ENCODE peak calls at places on chromosomes 1 and 21, in five cellular contexts. U is osteoblast, N is BJ, I is GM12878, F is mammary epithelial cell. G is an unnamed sample. For H3K36me3, the result is how much of the 10 kb centered on the place peaks cover.

GRCh38 chr1:99777752-99778151 is 11.3 kb upstream of the FRRS1 start:
- DNase-seq in F (no peak), I (no peak), U (no peak), N (no peak), G (no peak)

GRCh38 chr1:110348050-110348449 is 8.9 kb downstream of the RBM15 start:
- DNase-seq in I (no peak), N (no peak), U (no peak), F (no peak), G (no peak)

GRCh38 chr1:119635801-119636390 is 12.2 kb downstream of the ZNF697 start:
- DNase-seq in U (peak), N (no peak), I (no peak), F (no peak), G (no peak)

GRCh38 chr1:17229379-17229778 is 19.5 kb upstream of the PADI3 start:
- DNase-seq in F (peak), N (no peak), I (no peak), U (no peak), G (no peak)

GRCh38 chr1:22245716-22246115 is 102.8 kb upstream of the WNT4 start:
- DNase-seq in F (no peak), I (no peak), N (no peak), U (peak), G (no peak)

GRCh38 chr1:87330201-87330953 is 1.7 kb downstream of the LMO4 start:
- DNase-seq in I (no peak), N (no peak), U (peak), F (peak), G (no peak)

GRCh38 chr1:200429221-200429751 is 19.4 kb upstream of the ZNF281 start:
- DNase-seq in U (no peak), N (peak), F (no peak), I (no peak), G (no peak)

GRCh38 chr1:228340686-228341449 is 65.8 kb downstream of the TRIM11 start:
- DNase-seq in U (peak), I (no peak), F (no peak), N (no peak), G (peak)

GRCh38 chr21:31623664-31624063 is 35.8 kb upstream of the SOD1 start:
- DNase-seq in I (no peak), N (no peak), F (no peak), U (no peak), G (no peak)

GRCh38 chr1:20411196-20411980 is 74.6 kb downstream of the CAMK2N1 start:
- DNase-seq in F (peak), I (no peak), N (peak), U (peak), G (no peak)

GRCh38 chr1:30600258-30600657 is 123.1 kb downstream of the MATN1 start:
- DNase-seq in F (no peak), U (no peak), I (no peak), N (no peak), G (no peak)

GRCh38 chr1:100377590-100378361 is 25.5 kb downstream of the CDC14A start:
- DNase-seq in I (peak), F (no peak), U (no peak), N (no peak), G (peak)

GRCh38 chr1:94955767-94956632 is 29.1 kb upstream of the CNN3 start:
- DNase-seq in F (no peak), N (no peak), U (no peak), I (no peak), G (no peak)

GRCh38 chr1:193763313-193763712 is 576.9 kb upstream of the B3GALT2 start:
- DNase-seq in F (no peak), U (peak), N (no peak), I (no peak), G (no peak)

GRCh38 chr1:39214998-39215873 is 10.7 kb downstream of the MACF1 start:
- DNase-seq in I (peak), N (no peak), U (no peak), F (peak), G (peak)

GRCh38 chr1:8089535-8090228 is 63.6 kb upstream of the ERRFI1 start:
- DNase-seq in N (no peak), F (peak), I (no peak), U (peak), G (no peak)

GRCh38 chr1:25096307-25097150 is 135.8 kb downstream of the SYF2 start:
- DNase-seq in N (no peak), F (no peak), U (peak), I (no peak), G (no peak)

GRCh38 chr1:16946646-16947045 is 24.9 kb downstream of the CROCC start:
- DNase-seq in N (no peak), I (no peak), F (no peak), U (no peak), G (no peak)

GRCh38 chr1:65066379-65066765 is 81.6 kb upstream of the AK4 start:
- DNase-seq in I (no peak), U (no peak), N (no peak), F (no peak), G (no peak)

GRCh38 chr1:226617109-226617508 is 68.5 kb downstream of the STUM start:
- DNase-seq in N (no peak), U (no peak), F (no peak), I (no peak), G (no peak)

DNA sequence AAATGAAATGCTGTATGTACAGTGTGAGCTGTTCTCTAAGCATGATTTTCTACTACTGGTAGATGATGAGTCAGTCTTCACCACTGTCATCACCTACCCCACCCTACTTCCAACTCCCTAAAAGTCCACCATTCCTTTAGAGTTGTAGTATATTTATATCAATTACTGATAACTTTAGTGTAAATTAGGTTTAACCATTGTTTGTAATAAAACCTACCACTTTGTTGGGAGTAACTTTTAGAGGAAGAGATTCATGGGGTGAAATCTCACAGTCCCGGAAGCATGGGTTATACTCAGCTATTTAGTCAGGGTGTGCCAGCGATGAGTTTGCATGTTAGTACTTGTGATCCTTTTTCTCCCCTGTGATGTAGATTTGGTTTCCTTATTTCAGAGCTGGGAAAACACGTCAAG is 17.1 kb downstream of the MORC3 start:
- DNase-seq in I (no peak), N (no peak), U (peak), F (peak), G (no peak)
- H3K4me3 ChIP-seq in I (no peak), N (no peak), U (no peak), F (no peak), G (no peak)

DNA sequence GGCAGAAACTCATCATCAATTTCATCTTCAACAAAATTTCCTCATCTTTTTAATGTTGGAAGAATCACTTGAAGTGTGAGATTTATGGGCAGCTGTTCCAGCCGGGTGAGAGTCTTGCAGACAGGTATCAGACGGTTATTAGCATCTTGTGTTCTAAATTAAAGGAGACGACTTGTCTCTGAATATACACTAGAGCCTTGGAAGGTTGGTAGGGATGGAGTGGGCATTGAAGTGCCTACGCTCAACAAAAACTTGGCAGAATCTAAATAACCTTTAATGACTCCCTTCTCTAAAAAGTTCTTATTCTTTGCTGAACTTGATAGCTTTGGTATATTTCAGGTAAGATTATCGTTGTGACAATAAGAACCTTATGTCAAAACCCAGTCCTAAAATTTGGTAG is 111.5 kb upstream of the MAGI3 start:
- DNase-seq in I (no peak), U (no peak), N (no peak), F (no peak), G (no peak)
- TF ChIP-seq CTCF in I (no peak), U (no peak), N (no peak), F (no peak), G (no peak)

GRCh38 chr1:54037476-54037875 is 15.5 kb downstream of the TMEM59 start:
- DNase-seq in I (no peak), N (no peak), U (no peak), F (no peak), G (no peak)
- H3K36me3 ChIP-seq in I (under half), N (under half), U (half or more), F (under half), G (under half)

GRCh38 chr1:171501305-171502021 is 16.1 kb downstream of the PRRC2C start:
- DNase-seq in N (no peak), F (no peak), I (no peak), U (no peak), G (no peak)
- H3K4me3 ChIP-seq in N (no peak), F (no peak), I (no peak), U (no peak), G (no peak)

GRCh38 chr1:67524143-67525052 is 94.2 kb upstream of the SERBP1 start:
- DNase-seq in I (no peak), N (no peak), U (peak), F (peak), G (no peak)
- TF ChIP-seq CTCF in I (peak), N (no peak), U (peak), F (peak), G (peak)

GRCh38 chr1:3786468-3787346 is 9.6 kb downstream of the LRRC47 start:
- DNase-seq in F (no peak), I (no peak), U (peak), N (no peak), G (no peak)

GRCh38 chr1:3783651-3784474 is 11.3 kb downstream of the SMIM1 start:
- DNase-seq in I (no peak), F (no peak), U (peak), N (no peak), G (no peak)

GRCh38 chr1:3785458-3786157 is 10.7 kb downstream of the LRRC47 start:
- DNase-seq in N (no peak), I (no peak), U (peak), F (peak), G (no peak)

GRCh38 chr1:3787347-3787710 is 9.0 kb downstream of the LRRC47 start:
- DNase-seq in F (no peak), N (no peak), U (peak), I (no peak), G (no peak)

GRCh38 chr1:3785045-3785444 is 11.3 kb downstream of the LRRC47 start:
- DNase-seq in I (no peak), U (peak), F (no peak), N (no peak), G (no peak)
- H3K36me3 ChIP-seq in I (under half), U (half or more), F (under half), N (under half), G (under half)

DNA sequence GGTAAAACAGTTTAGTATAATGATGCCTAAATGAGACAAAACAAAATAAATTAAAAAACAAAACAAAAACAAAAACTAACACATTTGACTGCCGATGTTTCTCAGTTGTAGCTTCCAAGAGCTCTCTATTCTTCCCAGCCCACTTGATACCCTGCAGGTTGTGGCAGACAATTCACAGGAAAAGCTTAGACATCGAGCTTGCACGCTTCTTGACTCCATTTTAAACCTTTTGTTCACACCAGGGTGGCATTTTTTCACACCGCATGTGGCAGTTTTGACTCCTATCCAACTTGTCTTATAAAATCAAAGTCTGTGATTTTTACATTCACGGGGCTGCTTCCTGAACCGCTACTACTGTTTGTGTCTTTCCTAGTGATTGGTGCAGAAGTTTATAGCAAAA is 575.9 kb downstream of the USP25 start:
- DNase-seq in F (peak), U (no peak), N (no peak), I (no peak), G (no peak)
- H3K4me3 ChIP-seq in F (peak), U (peak), N (no peak), I (no peak), G (no peak)

DNA sequence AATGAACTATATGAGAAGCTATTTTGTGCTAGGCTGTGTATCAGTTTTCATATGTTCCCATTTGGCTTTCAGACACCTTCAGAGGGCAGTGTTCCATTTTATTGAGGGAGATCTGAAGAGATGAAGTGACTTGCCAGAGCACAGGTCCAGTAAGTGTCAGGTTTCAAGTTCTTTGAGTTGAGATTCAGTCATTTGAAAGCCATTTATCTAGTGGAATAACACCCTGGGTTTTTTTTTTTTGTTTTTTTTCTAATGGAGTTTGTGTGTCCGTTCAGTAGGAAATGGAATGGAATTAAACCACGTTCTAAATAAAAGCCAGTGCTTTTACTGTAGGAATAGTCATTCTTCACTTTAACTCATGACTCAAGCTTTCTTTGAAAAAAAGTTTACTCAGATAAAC is 652.9 kb upstream of the USP24 start:
- DNase-seq in I (no peak), N (no peak), F (no peak), U (no peak), G (no peak)
- TF ChIP-seq CTCF in I (no peak), N (no peak), F (no peak), U (peak), G (no peak)

GRCh38 chr1:46262508-46262907 is 14.9 kb downstream of the RAD54L start:
- DNase-seq in U (no peak), N (no peak), F (no peak), I (no peak), G (no peak)
- H3K36me3 ChIP-seq in U (half or more), N (under half), F (under half), I (half or more), G (under half)

GRCh38 chr21:42107177-42107880 is 36.2 kb downstream of the UMODL1 start:
- DNase-seq in N (no peak), F (no peak), I (no peak), U (peak), G (no peak)

GRCh38 chr21:42109473-42109872 is 38.4 kb downstream of the UMODL1 start:
- DNase-seq in I (no peak), U (no peak), F (no peak), N (no peak), G (no peak)

GRCh38 chr21:42108554-42108885 is 37.4 kb downstream of the UMODL1 start:
- DNase-seq in I (no peak), U (peak), N (no peak), F (no peak), G (no peak)

GRCh38 chr21:42108941-42109340 is 37.8 kb downstream of the UMODL1 start:
- DNase-seq in I (no peak), N (no peak), U (peak), F (no peak), G (no peak)

DNA sequence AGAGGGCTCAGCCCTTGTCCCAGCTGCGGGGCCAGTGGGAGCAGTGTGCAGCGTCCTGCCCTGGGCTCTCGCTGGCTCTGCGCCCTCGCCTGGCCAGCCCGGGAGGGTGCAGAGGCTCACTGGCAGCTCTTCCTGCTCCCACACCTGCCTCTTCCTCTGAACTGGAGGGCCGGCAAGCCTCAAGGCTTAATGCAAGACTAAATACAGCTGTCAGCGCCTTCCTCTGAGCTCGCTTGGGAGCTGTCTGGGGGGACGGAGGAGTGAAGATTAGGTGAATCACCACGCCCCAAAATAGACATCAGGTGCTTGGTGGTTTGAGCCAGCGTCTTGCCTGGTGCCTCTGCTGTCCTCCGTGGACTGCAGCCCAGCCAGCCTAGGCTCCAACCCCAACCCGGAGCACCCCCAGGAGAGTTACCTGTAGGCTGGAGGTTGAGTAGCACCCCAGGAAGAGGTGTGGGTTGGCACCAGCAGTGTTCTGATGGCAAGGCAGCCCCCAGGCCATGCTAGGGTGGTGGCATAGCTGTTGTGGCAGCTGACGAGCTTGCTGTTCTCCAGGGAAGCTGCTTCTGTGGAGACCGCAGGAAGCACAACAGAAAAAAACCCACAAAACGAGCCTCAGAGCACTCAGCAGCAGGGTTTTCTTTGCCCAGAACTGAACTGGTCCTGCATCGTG is 36.9 kb downstream of the UMODL1 start:
- DNase-seq in F (peak), U (peak), I (no peak), N (no peak), G (peak)
- H3K4me3 ChIP-seq in F (no peak), U (no peak), I (no peak), N (no peak), G (no peak)

G was measured in GM06990.